ENCODE peak calls at places on chromosomes 11 and 22, in four cellular contexts. O is AG04450, F is upper lobe of right lung, E is heart left ventricle. Z is an unnamed sample.
A peak's percentile ranks its signal among the peaks of the same experiment; 100 is the strongest.

GRCh38 chr11:68441466-68442230 is 18.9 kb upstream of the PPP6R3 start:
- DNase-seq in F (no peak), O (no peak), E (no peak), Z (no peak)

GRCh38 chr11:74896311-74896710 is 52.6 kb downstream of the XRRA1 start:
- DNase-seq in E (no peak), F (no peak), O (no peak), Z (no peak)

GRCh38 chr11:128741928-128742327 is 48.1 kb downstream of the FLI1 start:
- DNase-seq in O (no peak), F (no peak), E (no peak), Z (no peak)

GRCh38 chr11:64339754-64340408 is at the start of gene CCDC88B:
- DNase-seq in E (peak; percentile 62), F (peak; percentile 86), O (no peak), Z (no peak)

GRCh38 chr11:62340269-62340901 is 3.1 kb downstream of the ASRGL1 start:
- DNase-seq in E (peak; percentile 47), F (no peak), O (no peak), Z (peak; percentile 38)

GRCh38 chr11:2481253-2481652 is 36.4 kb downstream of the KCNQ1 start:
- DNase-seq in O (no peak), F (peak; percentile 56), E (no peak), Z (no peak)

GRCh38 chr11:21625982-21626381 is 566.9 kb upstream of the ANO5 start:
- DNase-seq in O (no peak), F (no peak), E (no peak), Z (no peak)

GRCh38 chr22:23767673-23768548 is at the start of gene CHCHD10:
- DNase-seq in O (no peak), E (peak; percentile 90), F (peak; percentile 92), Z (peak; percentile 44)

GRCh38 chr11:125164422-125165110 is at the start of gene PKNOX2:
- DNase-seq in O (no peak), E (peak; percentile 78), F (peak; percentile 86), Z (peak; percentile 12)
- TF ChIP-seq CTCF in O (peak; percentile 66), E (peak; percentile 74), F (peak; percentile 57), Z (peak; percentile 60)

DNA sequence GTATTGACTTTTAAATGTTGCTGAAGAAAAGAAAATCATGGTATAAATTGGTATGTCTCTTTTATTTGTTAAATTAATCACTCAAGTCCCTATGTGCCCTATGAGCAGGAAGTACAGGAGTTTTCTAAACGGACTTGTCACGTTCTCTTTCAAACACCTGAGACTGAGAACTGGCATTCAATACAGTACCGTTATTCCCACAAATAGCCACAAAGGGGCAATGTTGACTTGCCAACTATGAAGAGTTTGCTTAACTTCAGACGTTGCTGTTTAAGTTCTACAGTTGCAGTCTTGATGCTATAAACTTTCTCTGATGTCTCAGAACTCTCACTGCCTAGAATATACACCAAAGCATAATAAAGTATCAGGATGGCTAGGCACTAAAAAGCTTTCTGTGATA is 7.6 kb downstream of the OR56A1 start:
- DNase-seq in E (no peak), F (no peak), O (no peak), Z (peak; percentile 36)
- TF ChIP-seq CTCF in E (peak; percentile 77), F (peak; percentile 63), O (peak; percentile 45), Z (peak; percentile 69)

GRCh38 chr11:65558785-65559509 is 788 bp upstream of the LTBP3 start:
- DNase-seq in O (no peak), F (no peak), E (peak; percentile 82), Z (no peak)
- TF ChIP-seq CTCF in O (no peak), F (no peak), E (no peak), Z (no peak)

DNA sequence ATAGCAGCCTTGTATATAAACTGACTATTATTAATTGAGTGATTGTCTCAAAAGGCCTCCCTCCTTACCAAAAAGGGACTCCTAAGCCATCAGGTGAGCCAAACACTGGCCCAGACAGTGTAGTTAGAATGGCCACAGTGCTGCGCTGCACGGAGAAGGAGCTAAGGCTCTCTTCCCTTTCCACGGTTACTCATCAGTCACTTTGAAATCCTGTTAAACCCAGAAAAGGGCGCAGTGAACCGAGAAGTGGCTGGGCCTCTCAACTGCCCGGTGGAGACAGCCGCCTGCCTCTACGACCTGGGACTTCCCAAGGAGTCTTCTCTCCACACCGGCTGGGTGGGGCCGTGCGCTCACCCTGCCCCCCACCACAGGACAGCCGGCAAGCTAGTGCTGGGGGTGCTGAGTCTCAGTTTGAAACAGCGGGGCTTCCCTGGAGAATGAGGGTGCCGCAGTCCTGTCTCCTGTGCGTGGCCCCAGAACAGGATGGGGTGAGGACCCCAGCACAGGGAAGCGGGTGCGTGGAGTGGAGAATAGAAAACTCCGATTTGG is 1.3 kb downstream of the MYH9 start:
- DNase-seq in F (peak; percentile 79), E (peak; percentile 38), O (no peak), Z (peak; percentile 40)
- TF ChIP-seq CTCF in F (no peak), E (peak; percentile 6), O (peak; percentile 7), Z (peak; percentile 10)

GRCh38 chr22:42905702-42906183 is 48.7 kb upstream of the ARFGAP3 start:
- DNase-seq in F (peak; percentile 75), E (peak; percentile 72), O (no peak), Z (no peak)

GRCh38 chr22:42902875-42903510 is 45.9 kb upstream of the ARFGAP3 start:
- DNase-seq in F (no peak), E (no peak), O (peak; percentile 66), Z (no peak)

GRCh38 chr22:42904049-42904448 is 47.0 kb upstream of the ARFGAP3 start:
- DNase-seq in E (peak; percentile 19), F (no peak), O (no peak), Z (no peak)

GRCh38 chr22:42905217-42905616 is 48.1 kb upstream of the ARFGAP3 start:
- DNase-seq in F (peak; percentile 70), E (peak; percentile 45), O (no peak), Z (no peak)

DNA sequence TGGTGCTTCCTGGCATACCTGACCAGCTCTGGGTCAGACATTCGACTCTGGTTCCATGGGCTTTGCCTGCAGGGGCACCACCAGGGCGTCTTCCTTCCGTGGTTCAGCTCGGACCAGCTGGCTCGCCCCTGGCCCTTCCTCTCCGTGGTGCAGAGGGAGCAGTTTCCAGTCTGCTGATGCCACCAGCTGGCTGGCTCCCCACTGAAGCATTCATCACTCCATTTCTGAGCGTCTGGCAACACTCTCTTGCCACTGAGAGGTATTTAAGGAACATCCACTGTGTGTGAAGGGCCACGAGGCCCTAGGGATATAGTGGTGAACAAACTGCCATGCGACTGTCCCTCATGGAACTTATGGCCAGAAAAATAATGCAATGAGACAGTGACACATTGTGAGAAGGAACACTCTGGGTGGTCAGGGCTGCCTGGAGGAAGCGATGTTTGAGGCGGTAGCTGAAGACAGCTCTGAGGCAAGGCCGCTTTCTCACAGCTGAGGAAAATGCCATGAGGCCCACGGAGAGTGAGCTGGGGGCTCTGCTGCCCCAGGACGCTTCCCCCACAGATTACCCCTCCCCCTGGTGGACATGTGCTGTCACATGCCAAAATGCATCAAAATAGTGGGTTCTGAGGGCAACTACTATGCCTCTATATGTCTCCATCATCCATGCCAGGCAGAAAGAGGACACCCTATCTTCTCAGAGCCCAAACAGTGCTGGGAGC is 44.9 kb upstream of the ARFGAP3 start:
- DNase-seq in O (no peak), F (no peak), E (peak; percentile 86), Z (no peak)
- TF ChIP-seq CTCF in O (peak; percentile 26), F (peak; percentile 7), E (peak; percentile 28), Z (peak; percentile 67)

GRCh38 chr11:38824573-38824972 is 2226.5 kb upstream of the RAG2 start:
- DNase-seq in F (no peak), O (no peak), E (no peak), Z (no peak)
- TF ChIP-seq CTCF in F (no peak), O (peak; percentile 59), E (peak; percentile 12), Z (peak; percentile 40)

DNA sequence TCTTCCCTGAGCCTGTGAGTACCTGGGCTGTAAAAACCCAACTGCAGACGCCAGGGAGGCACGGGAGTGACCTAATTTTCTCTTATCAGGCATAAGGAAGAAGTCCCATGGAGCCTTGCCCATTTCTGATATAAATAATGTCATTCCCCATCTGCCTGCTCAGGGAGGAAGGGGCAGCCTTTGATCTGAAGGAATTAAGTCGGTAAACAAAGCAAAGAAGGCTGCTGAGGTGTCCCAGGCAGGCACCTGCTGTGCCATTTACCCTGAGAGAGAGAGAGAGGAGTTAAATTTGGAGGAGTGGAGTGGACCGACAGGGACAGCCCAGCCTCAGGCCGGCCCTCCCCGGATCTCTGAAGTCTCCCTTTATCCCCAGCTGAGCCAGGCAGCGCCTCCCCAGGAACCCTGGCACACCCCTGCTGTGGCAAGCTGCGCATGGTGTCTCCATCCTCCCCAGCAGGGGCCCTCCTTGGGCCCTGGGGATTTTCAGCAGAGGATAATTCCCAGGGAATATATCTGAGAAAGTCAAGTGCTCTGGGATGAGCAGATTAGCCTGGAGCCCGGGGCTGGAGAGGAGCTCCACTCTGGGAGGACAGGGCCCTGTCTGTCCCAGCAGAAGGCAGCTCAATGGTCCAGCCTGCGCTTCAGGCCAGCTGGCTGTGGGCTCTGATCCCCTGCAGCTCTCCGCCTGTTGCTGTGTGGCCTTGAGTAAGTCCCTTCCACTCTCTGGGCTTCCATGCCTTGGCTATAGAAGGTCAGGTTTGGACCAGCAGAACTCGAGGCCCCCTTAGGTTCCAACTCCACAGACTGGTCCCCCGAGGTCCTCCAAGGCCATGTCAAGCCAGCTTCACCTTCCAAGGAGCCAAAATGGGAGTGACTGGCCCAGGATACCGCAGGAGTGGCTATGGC is 17.5 kb upstream of the CABP7 start:
- DNase-seq in O (no peak), F (no peak), E (no peak), Z (no peak)
- TF ChIP-seq CTCF in O (no peak), F (no peak), E (no peak), Z (peak; percentile 48)

Z was measured in HFFc6.